ENCODE peak calls at places on chromosome 2, in ten cellular contexts. X, Y, M, P, L, Z, E, C, N and O are unnamed samples.

GRCh38 chr2:151843669-151844017 is 15.4 kb upstream of the ARL5A start:
- DNase-seq in X (no peak), Y (no peak), M (no peak), P (no peak), L (no peak), Z (no peak), E (no peak), C (no peak), N (no peak), O (no peak)

GRCh38 chr2:8630676-8631464 is 51.0 kb upstream of the ID2 start:
- DNase-seq in X (no peak), Y (peak; percentile 77), M (no peak), P (no peak), L (no peak), Z (no peak), E (no peak), C (no peak), N (no peak), O (no peak)

GRCh38 chr2:179096090-179096489 is 46.2 kb upstream of the CCDC141 start:
- DNase-seq in X (no peak), Y (no peak), M (no peak), P (no peak), L (no peak), Z (no peak), E (no peak), C (no peak), N (no peak), O (no peak)

GRCh38 chr2:66574701-66575624 is 140.0 kb downstream of the MEIS1 start:
- DNase-seq in X (peak; percentile 55), Y (peak; percentile 57), M (no peak), P (peak; percentile 62), L (peak; percentile 45), Z (peak; percentile 87), E (no peak), C (peak; percentile 61), N (peak; percentile 56), O (peak; percentile 86)

GRCh38 chr2:211756266-211756665 is 782.3 kb downstream of the ERBB4 start:
- DNase-seq in X (no peak), Y (no peak), M (no peak), P (no peak), L (no peak), Z (no peak), E (no peak), C (no peak), N (no peak), O (no peak)

GRCh38 chr2:30611572-30611971 is 164.5 kb downstream of the LCLAT1 start:
- DNase-seq in X (peak; percentile 4), Y (no peak), M (no peak), P (no peak), L (peak; percentile 72), Z (no peak), E (no peak), C (no peak), N (no peak), O (no peak)

GRCh38 chr2:43003702-43004101 is 211.3 kb upstream of the HAAO start:
- DNase-seq in X (no peak), Y (no peak), M (no peak), P (no peak), L (no peak), Z (peak; percentile 32), E (no peak), C (no peak), N (no peak), O (no peak)

GRCh38 chr2:1701556-1702185 is 42.6 kb downstream of the PXDN start:
- DNase-seq in X (no peak), Y (no peak), M (no peak), P (no peak), L (peak; percentile 47), Z (peak; percentile 78), E (no peak), C (no peak), N (no peak), O (no peak)

GRCh38 chr2:78699696-78700095 is 325.8 kb upstream of the REG3G start:
- DNase-seq in X (no peak), Y (no peak), M (no peak), P (no peak), L (no peak), Z (no peak), E (no peak), C (no peak), N (no peak), O (no peak)

GRCh38 chr2:23900927-23901322 is 26.0 kb downstream of the ATAD2B start:
- DNase-seq in X (peak; percentile 81), Y (peak; percentile 22), M (no peak), P (no peak), L (no peak), Z (peak; percentile 62), E (no peak), C (no peak), N (peak; percentile 47), O (no peak)

GRCh38 chr2:109613922-109614714 is at the start of the genes SEPTIN10 and SOWAHC:
- DNase-seq in X (peak; percentile 91), Y (peak; percentile 98), M (peak; percentile 49), P (peak; percentile 98), L (peak; percentile 98), Z (peak; percentile 99), E (peak; percentile 97), C (peak; percentile 98), N (peak; percentile 91), O (peak; percentile 96)

GRCh38 chr2:109614715-109615636 is 812 bp downstream of the SOWAHC start:
- DNase-seq in X (no peak), Y (no peak), M (no peak), P (peak; percentile 74), L (peak; percentile 52), Z (peak; percentile 89), E (peak; percentile 65), C (peak; percentile 39), N (no peak), O (no peak)

GRCh38 chr2:109611467-109612095 is 2.2 kb downstream of the SEPTIN10 start:
- DNase-seq in X (peak; percentile 23), Y (peak; percentile 35), M (no peak), P (no peak), L (no peak), Z (no peak), E (no peak), C (no peak), N (no peak), O (no peak)

GRCh38 chr2:109615637-109616144 is 1.5 kb downstream of the SOWAHC start:
- DNase-seq in X (no peak), Y (peak; percentile 73), M (no peak), P (peak; percentile 74), L (peak; percentile 4), Z (no peak), E (peak; percentile 60), C (no peak), N (no peak), O (no peak)

DNA sequence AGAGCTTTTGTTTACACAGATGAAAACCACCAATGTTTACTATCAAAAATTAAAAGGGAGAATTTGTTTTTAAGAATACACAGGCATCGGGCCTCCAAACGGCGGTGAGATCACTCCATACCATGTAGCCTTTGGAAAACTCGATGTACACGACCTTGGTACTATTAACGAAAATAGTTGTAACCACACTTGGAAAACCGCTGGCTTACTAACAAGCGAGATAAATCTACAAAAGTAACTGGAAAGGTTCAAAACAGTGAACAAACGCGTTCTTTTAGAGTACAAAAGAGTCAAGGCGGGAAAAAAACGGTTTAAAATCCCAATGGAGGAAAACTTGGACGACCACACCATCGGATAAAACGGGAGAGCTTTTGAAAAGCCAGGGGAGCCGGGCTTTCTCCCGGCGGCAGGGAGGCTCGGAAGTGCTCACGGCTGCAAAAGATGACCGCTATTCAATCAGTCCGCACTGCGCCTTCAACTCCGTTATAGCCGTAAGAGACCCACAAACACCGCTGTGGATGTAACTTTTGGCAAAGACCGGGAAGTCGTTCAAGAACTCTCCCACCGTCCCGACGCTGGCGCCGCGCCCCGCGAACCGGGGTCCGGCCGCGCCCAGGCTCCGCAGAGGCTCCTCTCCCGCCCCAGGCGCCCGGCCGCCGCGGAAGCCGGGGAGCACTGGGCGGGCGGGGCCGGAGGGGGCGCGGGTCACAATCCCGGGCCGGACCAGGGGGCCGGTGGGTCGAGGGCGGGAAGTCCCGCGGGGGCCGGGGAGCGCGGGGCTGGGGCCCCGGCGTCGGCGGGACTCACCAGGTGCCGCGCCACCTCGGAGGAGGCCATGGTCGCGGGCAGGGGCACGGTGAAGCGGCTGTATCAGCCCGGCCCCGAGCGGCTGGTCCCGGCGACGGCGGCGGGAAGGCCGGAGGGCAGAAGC is 510 bp downstream of the SEPTIN10 start:
- DNase-seq in X (peak; percentile 71), Y (peak; percentile 48), M (no peak), P (peak; percentile 73), L (peak; percentile 58), Z (peak; percentile 88), E (peak; percentile 80), C (peak; percentile 82), N (peak; percentile 38), O (peak; percentile 59)
- TF ChIP-seq POLR2A in X (no peak), Y (no peak), M (peak; percentile 40), P (no peak), L (no peak), Z (no peak), E (peak; percentile 29), C (no peak), N (no peak), O (peak; percentile 31)

GRCh38 chr2:221554769-221555510 is 17.2 kb downstream of the EPHA4 start:
- DNase-seq in X (no peak), Y (no peak), M (no peak), P (no peak), L (no peak), Z (no peak), E (no peak), C (no peak), N (no peak), O (no peak)
- H3K4me3 ChIP-seq in X (no peak overlapping the region), Y (no peak overlapping the region), M (no peak overlapping the region), P (no peak overlapping the region), L (no peak overlapping the region), Z (no peak overlapping the region), E (no peak overlapping the region), C (no peak overlapping the region), N (no peak overlapping the region), O (no peak overlapping the region)

DNA sequence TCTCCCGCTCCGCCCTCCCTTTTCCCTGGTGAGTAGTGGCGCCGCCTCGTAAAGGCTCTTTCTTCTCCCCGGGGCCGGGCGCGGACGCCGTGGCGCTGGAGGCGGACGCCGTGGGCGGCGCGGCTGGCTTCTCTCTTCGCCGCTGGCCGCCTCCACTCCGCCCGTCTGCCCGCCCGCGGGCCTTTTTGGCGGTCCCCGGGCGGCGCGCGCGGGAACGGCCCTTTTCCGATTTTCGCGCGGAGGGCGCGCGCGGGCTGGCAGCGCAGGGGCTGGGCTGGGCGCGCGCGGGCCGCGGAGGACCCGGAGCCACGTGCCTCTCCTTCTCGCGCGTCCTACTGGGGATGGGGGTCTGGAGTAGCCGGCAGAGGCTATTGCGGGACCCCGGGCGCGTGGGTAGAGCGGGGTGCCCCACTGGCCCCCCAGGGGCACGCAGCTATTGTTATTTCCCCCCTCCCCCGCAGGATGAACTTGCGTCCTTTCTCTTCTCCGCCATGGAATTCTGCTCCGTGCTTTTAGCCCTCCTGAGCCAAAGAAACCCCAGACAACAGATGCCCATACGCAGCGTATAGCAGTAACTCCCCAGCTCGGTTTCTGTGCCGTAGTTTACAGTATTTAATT is 472 bp downstream of the SLC20A1 start:
- DNase-seq in X (no peak), Y (no peak), M (no peak), P (peak; percentile 64), L (no peak), Z (peak; percentile 89), E (no peak), C (no peak), N (no peak), O (no peak)
- TF ChIP-seq CTCF in X (no peak), Y (no peak), M (peak; percentile 12), P (no peak), L (no peak), Z (no peak), E (no peak), C (no peak), N (no peak), O (peak; percentile 11)

DNA sequence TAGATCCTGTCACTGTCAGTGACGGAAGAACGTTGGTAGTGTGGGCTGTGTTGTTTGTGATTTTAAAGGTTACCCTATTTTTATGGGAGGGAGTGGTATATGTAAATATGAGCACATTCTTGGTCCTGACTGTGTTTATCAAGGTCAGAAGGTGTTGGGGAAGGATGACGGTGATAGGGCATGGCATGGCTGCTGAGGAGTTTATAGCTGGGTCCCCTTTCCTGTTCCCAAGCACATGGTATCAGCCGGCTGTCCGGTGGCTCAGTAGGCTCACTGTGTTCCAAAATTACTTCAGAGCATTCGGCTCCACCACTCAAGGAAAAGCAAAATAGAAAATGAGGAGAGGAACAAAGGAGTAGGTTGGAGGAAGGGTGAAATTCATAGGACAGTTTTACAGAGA is 28.6 kb downstream of the IRS1 start:
- DNase-seq in X (no peak), Y (no peak), M (no peak), P (no peak), L (no peak), Z (no peak), E (no peak), C (peak; percentile 58), N (no peak), O (no peak)
- TF ChIP-seq POLR2A in X (no peak), Y (no peak), M (no peak), P (no peak), L (no peak), Z (no peak), E (no peak), C (no peak), N (no peak), O (no peak)